ENCODE peak calls at places on chromosomes 2 and 18, in six cellular contexts. S, C, R, X, I and W are unnamed samples. For H3K9me3, the result is how much of the 10 kb centered on the place peaks cover.

GRCh38 chr2:127047054-127047453 is 59.9 kb downstream of the BIN1 start:
- DNase-seq in S (peak), C (no peak), R (no peak), X (no peak), I (no peak), W (peak)

GRCh38 chr2:70964133-70964532 is 14.3 kb upstream of the ANKRD53 start:
- DNase-seq in S (no peak), C (no peak), R (no peak), X (no peak), I (no peak), W (no peak)

GRCh38 chr18:74197705-74198341 is 49.5 kb downstream of the TIMM21 start:
- DNase-seq in S (peak), C (peak), R (no peak), X (peak), I (peak), W (peak)

GRCh38 chr2:42944744-42945415 is 152.5 kb upstream of the HAAO start:
- DNase-seq in S (no peak), C (no peak), R (no peak), X (no peak), I (no peak), W (no peak)

GRCh38 chr2:145598434-145598833 is 1078.5 kb upstream of the ZEB2 start:
- DNase-seq in S (no peak), C (no peak), R (no peak), X (no peak), I (no peak), W (no peak)

GRCh38 chr2:219571311-219572236 is at the start of gene OBSL1:
- DNase-seq in S (peak), C (no peak), R (no peak), X (no peak), I (peak), W (peak)

GRCh38 chr2:240927390-240927781 is 21.2 kb downstream of the CROCC2 start:
- DNase-seq in S (no peak), C (no peak), R (no peak), X (no peak), I (no peak), W (no peak)

GRCh38 chr2:120013569-120014223 is 819 bp downstream of the EPB41L5 start:
- DNase-seq in S (no peak), C (no peak), R (no peak), X (no peak), I (peak), W (peak)

GRCh38 chr2:64562148-64562784 is 38.1 kb downstream of the AFTPH start:
- DNase-seq in S (no peak), C (peak), R (no peak), X (no peak), I (no peak), W (no peak)

GRCh38 chr2:233965032-233965614 is 48.0 kb downstream of the TRPM8 start:
- DNase-seq in S (no peak), C (no peak), R (no peak), X (no peak), I (no peak), W (no peak)

GRCh38 chr2:112033600-112033999 is 21.5 kb upstream of the TMEM87B start:
- DNase-seq in S (no peak), C (no peak), R (no peak), X (no peak), I (no peak), W (no peak)

GRCh38 chr2:160747771-160748170 is 254.2 kb upstream of the RBMS1 start:
- DNase-seq in S (no peak), C (no peak), R (no peak), X (no peak), I (no peak), W (no peak)

GRCh38 chr2:7375901-7376300 is 458.7 kb downstream of the RNF144A start:
- DNase-seq in S (no peak), C (no peak), R (no peak), X (no peak), I (no peak), W (no peak)

GRCh38 chr2:100029460-100029859 is 112.9 kb downstream of the AFF3 start:
- DNase-seq in S (no peak), C (no peak), R (no peak), X (no peak), I (no peak), W (no peak)
- TF ChIP-seq CTCF in S (no peak), C (peak), R (no peak), X (no peak), I (no peak), W (no peak)

DNA sequence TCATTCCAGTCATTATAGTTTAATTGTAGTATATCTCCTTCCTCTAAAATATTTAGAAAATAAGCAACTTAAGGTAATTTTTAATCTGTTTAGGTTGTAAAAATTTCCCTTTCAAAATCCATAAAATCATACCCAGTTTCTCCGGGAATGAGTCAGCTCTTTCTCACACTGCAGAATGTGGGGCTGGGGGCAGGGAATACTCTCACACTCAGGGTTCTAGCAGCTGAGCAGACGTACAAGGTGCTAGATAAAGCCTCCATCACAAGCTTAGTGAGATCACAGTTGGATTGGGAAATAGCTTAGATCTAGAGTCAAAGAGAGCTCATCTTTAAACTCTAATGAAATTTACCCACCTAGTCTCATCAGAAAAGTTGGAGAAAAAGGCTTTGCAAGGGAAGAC is 79.9 kb upstream of the FAM237A start:
- DNase-seq in S (no peak), C (no peak), R (no peak), X (no peak), I (no peak), W (no peak)
- H3K9me3 ChIP-seq in S (under half), C (under half), R (under half), X (under half), I (under half), W (under half)

GRCh38 chr2:52144588-52144987 is 1112.7 kb upstream of the NRXN1 start:
- DNase-seq in S (no peak), C (no peak), R (no peak), X (no peak), I (no peak), W (no peak)
- TF ChIP-seq CTCF in S (no peak), C (peak), R (no peak), X (no peak), I (no peak), W (no peak)

GRCh38 chr18:14978191-14978590 is 230.2 kb downstream of the ANKRD30B start:
- DNase-seq in S (no peak), C (no peak), R (no peak), X (no peak), I (no peak), W (no peak)
- H3K9me3 ChIP-seq in S (under half), C (under half), R (under half), X (under half), I (under half), W (under half)

GRCh38 chr2:10064932-10065682 is 15.1 kb downstream of the CYS1 start:
- DNase-seq in S (no peak), C (no peak), R (no peak), X (peak), I (no peak), W (no peak)
- TF ChIP-seq CTCF in S (no peak), C (no peak), R (no peak), X (no peak), I (no peak), W (no peak)

GRCh38 chr2:159003555-159003954 is 35.1 kb downstream of the TANC1 start:
- DNase-seq in S (no peak), C (no peak), R (no peak), X (no peak), I (no peak), W (no peak)
- H3K9me3 ChIP-seq in S (under half), C (under half), R (under half), X (under half), I (under half), W (under half)

DNA sequence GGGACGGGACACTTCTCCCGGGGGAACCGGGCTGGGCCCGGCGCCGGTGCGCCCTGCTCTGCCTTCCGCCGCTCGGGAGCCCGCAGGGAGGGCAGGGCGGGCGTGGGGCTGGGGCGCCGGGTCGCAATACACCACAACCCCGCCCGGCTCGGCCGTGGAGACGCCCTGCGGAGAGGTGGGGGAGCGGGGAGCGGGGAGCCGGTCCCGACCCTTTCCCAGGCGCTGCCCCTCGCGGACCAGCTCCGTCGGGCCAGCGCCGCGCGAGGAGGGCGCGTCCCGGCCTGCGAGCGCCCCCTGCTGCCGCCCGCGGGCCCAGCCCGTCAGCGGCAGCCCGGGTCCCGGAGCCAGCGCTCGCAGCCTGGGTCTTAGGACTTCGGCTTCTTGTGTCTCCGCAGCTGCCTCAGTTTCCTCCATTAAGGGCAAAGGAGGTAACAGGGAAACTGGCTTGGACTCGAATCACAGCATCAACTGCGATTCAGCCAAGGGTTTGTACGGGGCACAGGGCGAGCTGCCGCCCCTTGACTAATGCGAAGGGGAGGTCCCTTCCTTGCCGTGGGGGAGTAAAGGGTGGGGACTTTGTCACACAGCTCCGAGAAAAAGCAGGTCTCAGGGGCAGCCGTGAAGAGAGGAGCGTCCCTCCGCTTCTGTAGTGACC is 635 bp upstream of the ADRA2B start:
- DNase-seq in S (peak), C (peak), R (no peak), X (peak), I (peak), W (peak)
- TF ChIP-seq CTCF in S (peak), C (peak), R (peak), X (peak), I (peak), W (peak)